ENCODE peak calls at places on chromosomes 3 and 15, in eight cellular contexts. One of them, this sample, is unnamed.

GRCh38 chr15:66390670-66391069 is 4.0 kb downstream of the MAP2K1 start:
- DNase-seq in IMR-90: no peak
- DNase-seq in fibroblast of lung: no peak
- DNase-seq in colonic mucosa: peak
- DNase-seq in PC-3: peak
- DNase-seq in cardiac muscle cell: peak
- DNase-seq in AG04450: no peak
- DNase-seq in uterus: no peak
- DNase-seq in this sample: no peak

GRCh38 chr3:52346623-52347530 is 30.8 kb downstream of the DNAH1 start:
- DNase-seq in uterus: no peak
- DNase-seq in fibroblast of lung: peak
- DNase-seq in PC-3: peak
- DNase-seq in AG04450: peak
- DNase-seq in IMR-90: peak
- DNase-seq in cardiac muscle cell: peak
- DNase-seq in colonic mucosa: no peak
- DNase-seq in this sample: peak

GRCh38 chr3:37183375-37183831 is 9.0 kb upstream of the LRRFIP2 start:
- DNase-seq in colonic mucosa: no peak
- DNase-seq in IMR-90: peak
- DNase-seq in uterus: no peak
- DNase-seq in AG04450: peak
- DNase-seq in fibroblast of lung: peak
- DNase-seq in cardiac muscle cell: peak
- DNase-seq in PC-3: peak
- DNase-seq in this sample: peak

GRCh38 chr3:168065569-168065968 is 30.2 kb downstream of the GOLIM4 start:
- DNase-seq in cardiac muscle cell: no peak
- DNase-seq in uterus: no peak
- DNase-seq in colonic mucosa: no peak
- DNase-seq in AG04450: no peak
- DNase-seq in PC-3: no peak
- DNase-seq in fibroblast of lung: no peak
- DNase-seq in IMR-90: no peak
- DNase-seq in this sample: no peak

GRCh38 chr3:123421353-123422174 is 27.3 kb downstream of the ADCY5 start:
- DNase-seq in cardiac muscle cell: peak
- DNase-seq in IMR-90: no peak
- DNase-seq in PC-3: peak
- DNase-seq in fibroblast of lung: peak
- DNase-seq in colonic mucosa: peak
- DNase-seq in AG04450: no peak
- DNase-seq in uterus: no peak
- DNase-seq in this sample: peak

GRCh38 chr3:151382671-151383070 is 1.9 kb downstream of the P2RY12 start:
- DNase-seq in IMR-90: no peak
- DNase-seq in fibroblast of lung: no peak
- DNase-seq in AG04450: no peak
- DNase-seq in cardiac muscle cell: no peak
- DNase-seq in uterus: no peak
- DNase-seq in colonic mucosa: peak
- DNase-seq in PC-3: no peak
- DNase-seq in this sample: no peak

GRCh38 chr3:58117561-58118305 is 93.0 kb downstream of the DNASE1L3 start:
- DNase-seq in fibroblast of lung: peak
- DNase-seq in AG04450: no peak
- DNase-seq in cardiac muscle cell: peak
- DNase-seq in PC-3: no peak
- DNase-seq in uterus: peak
- DNase-seq in colonic mucosa: peak
- DNase-seq in IMR-90: peak
- DNase-seq in this sample: peak

GRCh38 chr3:167762296-167762695 is 26.8 kb downstream of the SERPINI1 start:
- DNase-seq in cardiac muscle cell: no peak
- DNase-seq in IMR-90: no peak
- DNase-seq in colonic mucosa: no peak
- DNase-seq in PC-3: no peak
- DNase-seq in uterus: no peak
- DNase-seq in AG04450: no peak
- DNase-seq in fibroblast of lung: no peak
- DNase-seq in this sample: no peak

GRCh38 chr15:88219623-88220022 is 36.9 kb downstream of the NTRK3 start:
- DNase-seq in uterus: no peak
- DNase-seq in colonic mucosa: no peak
- DNase-seq in cardiac muscle cell: no peak
- DNase-seq in IMR-90: no peak
- DNase-seq in fibroblast of lung: no peak
- DNase-seq in AG04450: no peak
- DNase-seq in PC-3: no peak
- DNase-seq in this sample: no peak

GRCh38 chr3:194315965-194316361 is 35.2 kb downstream of the CPN2 start:
- DNase-seq in uterus: no peak
- DNase-seq in IMR-90: no peak
- DNase-seq in cardiac muscle cell: peak
- DNase-seq in AG04450: no peak
- DNase-seq in fibroblast of lung: peak
- DNase-seq in colonic mucosa: no peak
- DNase-seq in PC-3: no peak
- DNase-seq in this sample: peak
- H3K4me3 ChIP-seq in uterus: no peak
- H3K4me3 ChIP-seq in IMR-90: no peak
- H3K4me3 ChIP-seq in cardiac muscle cell: peak
- H3K4me3 ChIP-seq in AG04450: peak
- H3K4me3 ChIP-seq in fibroblast of lung: no peak
- H3K4me3 ChIP-seq in colonic mucosa: no peak
- H3K4me3 ChIP-seq in PC-3: peak
- H3K4me3 ChIP-seq in this sample: peak

GRCh38 chr15:57619746-57620145 is 28.0 kb downstream of the MYZAP start:
- DNase-seq in AG04450: no peak
- DNase-seq in IMR-90: no peak
- DNase-seq in cardiac muscle cell: no peak
- DNase-seq in PC-3: no peak
- DNase-seq in uterus: no peak
- DNase-seq in fibroblast of lung: no peak
- DNase-seq in colonic mucosa: peak
- DNase-seq in this sample: no peak
- TF ChIP-seq CTCF in AG04450: no peak
- TF ChIP-seq CTCF in IMR-90: no peak
- TF ChIP-seq CTCF in cardiac muscle cell: no peak
- TF ChIP-seq CTCF in PC-3: no peak
- TF ChIP-seq CTCF in uterus: no peak
- TF ChIP-seq CTCF in fibroblast of lung: no peak
- TF ChIP-seq CTCF in colonic mucosa: no peak
- TF ChIP-seq CTCF in this sample: no peak

DNA sequence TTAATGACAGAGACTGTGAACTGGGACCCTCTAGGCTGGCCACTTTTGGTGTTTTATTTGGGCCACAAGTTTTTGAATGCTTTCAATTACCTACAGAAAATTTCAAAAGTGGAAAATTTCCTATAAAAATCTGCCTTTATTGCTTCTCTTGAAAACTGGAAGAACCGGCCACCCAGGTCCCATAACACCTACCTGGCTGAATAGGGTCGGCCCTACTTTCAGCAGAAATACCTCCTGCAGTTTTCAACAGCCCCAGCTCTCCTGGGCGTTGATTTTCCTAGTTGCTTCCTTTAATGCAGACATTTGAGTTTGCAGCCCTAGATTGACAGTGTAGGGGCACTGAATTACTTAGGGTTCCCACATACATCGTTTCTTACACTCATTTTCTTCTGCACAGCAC is 719 bp upstream of the SRPRB start:
- DNase-seq in uterus: no peak
- DNase-seq in colonic mucosa: no peak
- DNase-seq in cardiac muscle cell: no peak
- DNase-seq in IMR-90: no peak
- DNase-seq in AG04450: no peak
- DNase-seq in PC-3: peak
- DNase-seq in fibroblast of lung: no peak
- DNase-seq in this sample: no peak
- H3K4me3 ChIP-seq in uterus: peak
- H3K4me3 ChIP-seq in colonic mucosa: peak
- H3K4me3 ChIP-seq in cardiac muscle cell: no peak
- H3K4me3 ChIP-seq in IMR-90: no peak
- H3K4me3 ChIP-seq in AG04450: peak
- H3K4me3 ChIP-seq in PC-3: peak
- H3K4me3 ChIP-seq in fibroblast of lung: no peak
- H3K4me3 ChIP-seq in this sample: no peak

DNA sequence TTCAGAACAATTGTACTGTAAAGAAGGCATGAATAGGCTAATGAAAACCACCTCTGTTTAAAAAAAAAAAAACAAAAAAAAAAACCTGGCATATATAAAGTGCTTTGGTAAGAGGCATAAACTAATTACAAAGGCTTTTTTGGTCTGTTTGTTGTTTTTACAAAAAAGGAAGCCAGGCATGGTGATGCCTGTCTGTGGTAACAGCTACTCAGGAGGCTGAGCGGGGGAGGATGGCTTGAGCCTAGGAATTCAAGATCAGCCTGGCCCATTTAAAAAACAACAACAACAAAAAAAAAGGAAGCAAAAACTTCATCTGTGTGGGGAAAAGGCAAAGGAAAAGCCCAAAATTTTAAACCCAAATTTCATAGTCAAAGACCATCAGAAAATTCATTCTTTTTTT is 47.0 kb downstream of the OSBPL10 start:
- DNase-seq in PC-3: no peak
- DNase-seq in AG04450: no peak
- DNase-seq in colonic mucosa: no peak
- DNase-seq in uterus: no peak
- DNase-seq in cardiac muscle cell: peak
- DNase-seq in IMR-90: no peak
- DNase-seq in fibroblast of lung: peak
- DNase-seq in this sample: no peak
- TF ChIP-seq CTCF in PC-3: no peak
- TF ChIP-seq CTCF in AG04450: no peak
- TF ChIP-seq CTCF in colonic mucosa: no peak
- TF ChIP-seq CTCF in uterus: no peak
- TF ChIP-seq CTCF in cardiac muscle cell: no peak
- TF ChIP-seq CTCF in IMR-90: no peak
- TF ChIP-seq CTCF in fibroblast of lung: no peak
- TF ChIP-seq CTCF in this sample: no peak